ENCODE peak calls at places on chromosomes 2 and 18, in four cellular contexts. A is HepG2, W is GM12878, L is H1. Q is an unnamed sample.

GRCh38 chr2:8927510-8928456 is 75.7 kb downstream of the MBOAT2 start:
- DNase-seq in A (no peak), W (no peak), L (no peak), Q (no peak)

GRCh38 chr18:7395566-7395965 is 164.7 kb downstream of the LRRC30 start:
- DNase-seq in A (no peak), W (no peak), L (no peak), Q (no peak)

GRCh38 chr2:156430978-156431358 is 5.2 kb upstream of the GPD2 start:
- DNase-seq in A (no peak), W (peak; percentile 75), L (no peak), Q (no peak)

GRCh38 chr2:109369671-109370191 is 240.7 kb downstream of the SH3RF3 start:
- DNase-seq in A (no peak), W (no peak), L (peak; percentile 33), Q (no peak)

GRCh38 chr2:197813093-197813787 is 8.8 kb downstream of the PLCL1 start:
- DNase-seq in A (peak; percentile 68), W (no peak), L (no peak), Q (no peak)

GRCh38 chr18:25231327-25231691 is 120.7 kb downstream of the ZNF521 start:
- DNase-seq in A (no peak), W (no peak), L (no peak), Q (no peak)

GRCh38 chr2:175431054-175431780 is 249.7 kb upstream of the ATP5MC3 start:
- DNase-seq in A (no peak), W (no peak), L (no peak), Q (no peak)

GRCh38 chr2:219446101-219446504 is 11.5 kb downstream of the SPEG start:
- DNase-seq in A (no peak), W (no peak), L (no peak), Q (peak; percentile 49)

GRCh38 chr2:184765048-184765881 is 166.9 kb downstream of the ZNF804A start:
- DNase-seq in A (no peak), W (no peak), L (no peak), Q (no peak)

GRCh38 chr2:228135300-228135699 is 46.2 kb downstream of the SPHKAP start:
- DNase-seq in A (no peak), W (no peak), L (no peak), Q (no peak)

GRCh38 chr2:201839727-201840126 is 33.4 kb downstream of the CDK15 start:
- DNase-seq in A (no peak), W (no peak), L (no peak), Q (no peak)

GRCh38 chr2:215843579-215843978 is 169.8 kb downstream of the MREG start:
- DNase-seq in A (peak; percentile 38), W (no peak), L (no peak), Q (no peak)

GRCh38 chr2:189858301-189858700 is 74.1 kb downstream of the PMS1 start:
- DNase-seq in A (no peak), W (no peak), L (no peak), Q (no peak)

GRCh38 chr2:72148391-72148974 is 821 bp upstream of the CYP26B1 start:
- DNase-seq in A (no peak), W (no peak), L (peak; percentile 60), Q (no peak)

GRCh38 chr2:84906900-84907714 is 1.7 kb downstream of the TMSB10 start:
- DNase-seq in A (peak; percentile 57), W (no peak), L (no peak), Q (no peak)

GRCh38 chr2:128436498-128437180 is 118.0 kb upstream of the HS6ST1 start:
- DNase-seq in A (no peak), W (no peak), L (peak; percentile 30), Q (no peak)

GRCh38 chr2:12070581-12070980 is 324.1 kb downstream of the LPIN1 start:
- DNase-seq in A (no peak), W (no peak), L (no peak), Q (no peak)
- H3K4me1 ChIP-seq in A (no peaks in the 10 kb centered on the region), W (peaks cover 28% of the 10 kb centered on the region), L (no peaks in the 10 kb centered on the region), Q (peaks cover 3% of the 10 kb centered on the region)

GRCh38 chr2:40360652-40361051 is 91.2 kb downstream of the SLC8A1 start:
- DNase-seq in A (no peak), W (no peak), L (no peak), Q (no peak)

GRCh38 chr2:40367032-40367431 is 84.9 kb downstream of the SLC8A1 start:
- DNase-seq in A (no peak), W (no peak), L (no peak), Q (no peak)

GRCh38 chr2:40361478-40361877 is 90.4 kb downstream of the SLC8A1 start:
- DNase-seq in A (no peak), W (no peak), L (no peak), Q (no peak)

GRCh38 chr2:40364143-40364903 is 87.6 kb downstream of the SLC8A1 start:
- DNase-seq in A (no peak), W (no peak), L (no peak), Q (no peak)

GRCh38 chr2:40363631-40364030 is 88.3 kb downstream of the SLC8A1 start:
- DNase-seq in A (no peak), W (no peak), L (no peak), Q (no peak)
- TF ChIP-seq SUZ12 in A (no peak), W (no peak), L (no peak), Q (no peak)

GRCh38 chr2:159712929-159713575 is 746 bp downstream of the MARCHF7 start:
- DNase-seq in A (peak; percentile 9), W (no peak), L (no peak), Q (no peak)

GRCh38 chr2:159708066-159708760 is 4.1 kb upstream of the MARCHF7 start:
- DNase-seq in A (no peak), W (no peak), L (no peak), Q (no peak)

GRCh38 chr2:159711562-159712193 is 628 bp upstream of the MARCHF7 start:
- DNase-seq in A (no peak), W (peak; percentile 30), L (no peak), Q (no peak)

GRCh38 chr2:159712194-159712928 is at the start of gene MARCHF7:
- DNase-seq in A (peak; percentile 95), W (peak; percentile 79), L (peak; percentile 99), Q (peak; percentile 94)

DNA sequence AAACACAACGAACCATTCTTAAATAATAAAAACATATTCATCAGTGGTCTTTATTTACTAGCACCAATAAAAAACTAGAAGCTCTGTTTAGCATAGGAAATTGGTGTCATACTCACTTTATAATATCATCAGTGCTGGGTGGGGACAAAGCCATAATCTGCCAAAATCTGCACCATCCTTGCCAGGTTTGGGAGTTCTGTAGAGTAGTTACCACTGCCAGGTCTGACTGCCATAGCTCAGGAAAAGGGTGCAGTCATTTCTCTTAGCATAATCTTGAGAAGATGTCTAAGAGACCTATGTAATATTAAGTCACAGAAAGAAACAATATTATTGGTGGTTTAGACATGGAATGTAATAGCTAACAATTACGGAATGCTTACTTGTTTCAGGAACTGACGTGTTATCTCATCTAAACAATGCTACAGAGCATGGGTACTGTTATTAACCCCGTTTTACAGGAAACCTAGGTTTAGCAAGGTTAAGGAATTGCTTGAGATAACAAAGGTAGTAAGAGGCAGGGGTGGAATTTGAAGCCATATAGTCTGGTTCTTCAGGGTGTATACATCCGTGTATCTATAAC is 1.6 kb upstream of the MARCHF7 start:
- DNase-seq in A (no peak), W (no peak), L (no peak), Q (no peak)
- H3K9ac ChIP-seq in A (peak overlapping the region; percentile 6), W (no peak overlapping the region), L (peak overlapping the region; percentile 41), Q (peak overlapping the region; percentile 47)

DNA sequence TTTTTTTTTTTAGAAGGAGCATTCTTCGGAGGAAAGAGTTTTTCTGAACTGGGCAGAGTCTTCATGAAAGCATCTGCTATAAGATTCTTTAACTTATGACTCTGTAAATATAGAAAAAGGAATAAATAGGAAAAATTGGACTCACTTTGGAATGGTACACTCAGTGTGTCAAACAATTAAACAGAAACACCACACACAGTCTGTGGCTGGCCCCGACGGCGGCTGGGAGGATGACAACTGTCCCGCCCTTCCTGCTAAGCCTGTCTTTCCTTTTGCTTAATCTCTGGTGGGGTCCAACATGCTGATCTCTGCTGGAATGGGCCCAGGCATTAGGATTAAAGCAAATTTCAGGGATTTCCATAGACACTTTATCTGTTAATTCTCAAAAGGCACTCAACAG is 12.5 kb upstream of the RAB31 start:
- DNase-seq in A (no peak), W (no peak), L (no peak), Q (no peak)
- H3K4me1 ChIP-seq in A (peaks cover 6% of the 10 kb centered on the region), W (no peaks in the 10 kb centered on the region), L (no peaks in the 10 kb centered on the region), Q (no peaks in the 10 kb centered on the region)

DNA sequence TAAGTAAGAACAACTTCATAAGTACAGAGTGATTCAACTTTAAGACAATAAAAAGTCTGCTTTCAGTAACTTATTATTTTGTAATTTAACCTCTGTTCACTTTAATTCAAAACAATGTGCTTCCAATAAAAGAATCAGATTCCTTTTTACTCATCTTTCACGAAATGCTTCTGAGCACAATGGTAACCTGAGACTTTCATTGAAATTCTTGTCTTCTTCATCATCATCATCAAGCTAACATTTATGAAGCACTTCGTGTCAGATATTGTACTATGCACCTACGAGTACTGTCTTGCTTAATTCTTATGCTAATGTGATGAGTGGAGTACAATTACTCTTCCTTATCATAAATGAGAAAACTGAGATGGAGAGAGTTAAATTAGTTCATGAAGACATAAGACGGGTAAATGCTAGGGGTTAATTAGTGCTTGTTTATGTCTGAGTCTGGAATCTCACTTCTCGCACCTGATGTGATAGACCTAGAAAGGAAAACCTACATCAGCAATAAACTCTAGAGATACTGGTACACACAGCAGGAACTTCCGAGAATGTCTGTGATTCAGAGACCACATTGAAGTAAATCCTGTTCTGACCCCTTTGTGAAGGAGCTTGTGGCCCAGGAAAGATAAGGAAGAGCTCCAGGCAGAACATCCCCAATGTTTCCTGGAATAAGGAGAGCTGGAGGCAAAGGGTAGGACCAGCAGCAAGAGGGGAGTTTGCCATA is 227.6 kb upstream of the ETAA1 start:
- DNase-seq in A (no peak), W (no peak), L (no peak), Q (no peak)
- TF ChIP-seq SUZ12 in A (no peak), W (no peak), L (no peak), Q (no peak)

GRCh38 chr18:23574611-23575308 is 11.5 kb downstream of the NPC1 start:
- DNase-seq in A (no peak), W (no peak), L (no peak), Q (no peak)
- H3K9ac ChIP-seq in A (no peak overlapping the region), W (peak overlapping the region; percentile 37), L (no peak overlapping the region), Q (no peak overlapping the region)

DNA sequence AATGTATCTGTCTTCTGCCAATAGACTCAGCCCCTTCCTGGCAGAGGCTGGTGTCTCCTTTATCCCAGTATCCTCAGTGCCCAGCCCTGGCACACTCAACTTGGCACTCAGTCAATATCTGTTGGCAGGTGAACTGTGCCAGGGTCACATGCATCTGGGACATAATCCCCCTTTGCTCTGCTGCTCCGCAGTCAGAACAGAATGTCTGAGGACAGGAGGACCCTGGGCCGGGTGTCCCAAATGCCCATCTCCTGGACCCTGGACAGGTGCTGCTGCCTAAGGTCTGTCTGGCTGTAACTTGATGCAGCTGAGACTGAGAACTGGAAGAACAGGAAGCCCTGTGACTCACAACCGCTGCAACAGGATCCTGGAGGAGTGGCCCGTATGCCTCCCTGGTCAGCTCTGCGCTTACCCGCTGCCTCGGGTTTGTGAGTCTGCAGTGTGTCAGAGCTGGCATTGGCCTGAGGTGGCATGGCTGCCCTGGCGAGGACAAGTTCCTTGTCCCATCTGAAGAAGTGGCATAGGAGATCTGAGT is 11.4 kb downstream of the HK2 start:
- DNase-seq in A (no peak), W (no peak), L (peak; percentile 56), Q (no peak)
- H3K4me1 ChIP-seq in A (peaks cover 99% of the 10 kb centered on the region), W (peaks cover 68% of the 10 kb centered on the region), L (peaks cover 25% of the 10 kb centered on the region), Q (peaks cover 16% of the 10 kb centered on the region)

GRCh38 chr18:79754022-79754761 is 43.5 kb upstream of the KCNG2 start:
- DNase-seq in A (no peak), W (no peak), L (no peak), Q (no peak)
- TF ChIP-seq SUZ12 in A (no peak), W (no peak), L (no peak), Q (no peak)

GRCh38 chr2:177784449-177784845 is 288.1 kb downstream of the PDE11A start:
- DNase-seq in A (no peak), W (no peak), L (no peak), Q (no peak)
- H3K9ac ChIP-seq in A (no peak overlapping the region), W (no peak overlapping the region), L (no peak overlapping the region), Q (no peak overlapping the region)

GRCh38 chr2:218360453-218360852 is 3.8 kb downstream of the CATIP start:
- DNase-seq in A (no peak), W (no peak), L (no peak), Q (no peak)
- H3K4me1 ChIP-seq in A (peaks cover 65% of the 10 kb centered on the region), W (peaks cover 7% of the 10 kb centered on the region), L (no peaks in the 10 kb centered on the region), Q (peaks cover 24% of the 10 kb centered on the region)